ENCODE peak calls at places on chromosomes 3 and 15, in ten cellular contexts. One of them, this sample, is unnamed.

GRCh38 chr15:61383421-61383820 is 154.3 kb upstream of the RORA start:
- DNase-seq in NCI-H2081 treated with DMSO at 0.1 percent for 48 hours: no peak
- DNase-seq in activated naive CD4-positive, alpha-beta T cell: no peak
- DNase-seq in NCI-H526 treated with DMSO at 0.1 percent for 48 hours: no peak
- DNase-seq in activated T-helper 1 cell treated with Interleukin-2 at 50 U/mL for 16 hours: no peak
- DNase-seq in GM12865: no peak
- DNase-seq in AG08395: peak; percentile 89
- DNase-seq in right atrium auricular region: no peak
- DNase-seq in iPS-NIHi11: no peak
- DNase-seq in RWPE1: no peak
- DNase-seq in this sample: no peak

GRCh38 chr3:58173670-58174472 is 36.9 kb downstream of the DNASE1L3 start:
- DNase-seq in right atrium auricular region: no peak
- DNase-seq in activated T-helper 1 cell treated with Interleukin-2 at 50 U/mL for 16 hours: no peak
- DNase-seq in NCI-H2081 treated with DMSO at 0.1 percent for 48 hours: peak; percentile 27
- DNase-seq in NCI-H526 treated with DMSO at 0.1 percent for 48 hours: peak; percentile 8
- DNase-seq in activated naive CD4-positive, alpha-beta T cell: no peak
- DNase-seq in RWPE1: no peak
- DNase-seq in AG08395: no peak
- DNase-seq in iPS-NIHi11: peak; percentile 53
- DNase-seq in GM12865: peak; percentile 68
- DNase-seq in this sample: no peak

GRCh38 chr3:108183178-108183577 is 39.0 kb downstream of the IFT57 start:
- DNase-seq in GM12865: no peak
- DNase-seq in AG08395: no peak
- DNase-seq in right atrium auricular region: no peak
- DNase-seq in activated T-helper 1 cell treated with Interleukin-2 at 50 U/mL for 16 hours: no peak
- DNase-seq in NCI-H2081 treated with DMSO at 0.1 percent for 48 hours: no peak
- DNase-seq in RWPE1: no peak
- DNase-seq in iPS-NIHi11: no peak
- DNase-seq in activated naive CD4-positive, alpha-beta T cell: no peak
- DNase-seq in NCI-H526 treated with DMSO at 0.1 percent for 48 hours: no peak
- DNase-seq in this sample: no peak

GRCh38 chr3:189515916-189516531 is 115.2 kb upstream of the TP63 start:
- DNase-seq in iPS-NIHi11: no peak
- DNase-seq in AG08395: no peak
- DNase-seq in activated naive CD4-positive, alpha-beta T cell: no peak
- DNase-seq in GM12865: no peak
- DNase-seq in activated T-helper 1 cell treated with Interleukin-2 at 50 U/mL for 16 hours: no peak
- DNase-seq in NCI-H526 treated with DMSO at 0.1 percent for 48 hours: no peak
- DNase-seq in NCI-H2081 treated with DMSO at 0.1 percent for 48 hours: no peak
- DNase-seq in right atrium auricular region: no peak
- DNase-seq in RWPE1: no peak
- DNase-seq in this sample: no peak

GRCh38 chr3:158244274-158244673 is 134.4 kb downstream of the RSRC1 start:
- DNase-seq in RWPE1: no peak
- DNase-seq in right atrium auricular region: no peak
- DNase-seq in NCI-H2081 treated with DMSO at 0.1 percent for 48 hours: no peak
- DNase-seq in iPS-NIHi11: no peak
- DNase-seq in activated T-helper 1 cell treated with Interleukin-2 at 50 U/mL for 16 hours: no peak
- DNase-seq in NCI-H526 treated with DMSO at 0.1 percent for 48 hours: no peak
- DNase-seq in AG08395: no peak
- DNase-seq in activated naive CD4-positive, alpha-beta T cell: no peak
- DNase-seq in GM12865: no peak
- DNase-seq in this sample: no peak

GRCh38 chr3:125643127-125643526 is 47.8 kb upstream of the OSBPL11 start:
- DNase-seq in AG08395: no peak
- DNase-seq in RWPE1: no peak
- DNase-seq in NCI-H526 treated with DMSO at 0.1 percent for 48 hours: no peak
- DNase-seq in iPS-NIHi11: no peak
- DNase-seq in activated T-helper 1 cell treated with Interleukin-2 at 50 U/mL for 16 hours: no peak
- DNase-seq in GM12865: no peak
- DNase-seq in NCI-H2081 treated with DMSO at 0.1 percent for 48 hours: no peak
- DNase-seq in activated naive CD4-positive, alpha-beta T cell: no peak
- DNase-seq in right atrium auricular region: no peak
- DNase-seq in this sample: no peak

GRCh38 chr15:91866371-91866905 is 12.9 kb downstream of the SLCO3A1 start:
- DNase-seq in GM12865: no peak
- DNase-seq in NCI-H526 treated with DMSO at 0.1 percent for 48 hours: no peak
- DNase-seq in activated T-helper 1 cell treated with Interleukin-2 at 50 U/mL for 16 hours: no peak
- DNase-seq in RWPE1: peak; percentile 96
- DNase-seq in right atrium auricular region: no peak
- DNase-seq in iPS-NIHi11: no peak
- DNase-seq in activated naive CD4-positive, alpha-beta T cell: no peak
- DNase-seq in AG08395: no peak
- DNase-seq in NCI-H2081 treated with DMSO at 0.1 percent for 48 hours: no peak
- DNase-seq in this sample: no peak

GRCh38 chr3:160027541-160028195 is 39.0 kb downstream of the IL12A start:
- DNase-seq in AG08395: peak; percentile 61
- DNase-seq in NCI-H526 treated with DMSO at 0.1 percent for 48 hours: no peak
- DNase-seq in activated naive CD4-positive, alpha-beta T cell: no peak
- DNase-seq in iPS-NIHi11: no peak
- DNase-seq in right atrium auricular region: no peak
- DNase-seq in NCI-H2081 treated with DMSO at 0.1 percent for 48 hours: no peak
- DNase-seq in RWPE1: peak; percentile 25
- DNase-seq in GM12865: peak; percentile 87
- DNase-seq in activated T-helper 1 cell treated with Interleukin-2 at 50 U/mL for 16 hours: no peak
- DNase-seq in this sample: no peak

GRCh38 chr15:31004220-31004733 is 12.8 kb upstream of the MTMR10 start:
- DNase-seq in activated T-helper 1 cell treated with Interleukin-2 at 50 U/mL for 16 hours: no peak
- DNase-seq in RWPE1: no peak
- DNase-seq in iPS-NIHi11: peak; percentile 52
- DNase-seq in activated naive CD4-positive, alpha-beta T cell: no peak
- DNase-seq in NCI-H526 treated with DMSO at 0.1 percent for 48 hours: no peak
- DNase-seq in NCI-H2081 treated with DMSO at 0.1 percent for 48 hours: no peak
- DNase-seq in right atrium auricular region: no peak
- DNase-seq in AG08395: no peak
- DNase-seq in GM12865: peak; percentile 95
- DNase-seq in this sample: no peak

GRCh38 chr3:110456001-110456400 is 615.6 kb upstream of the NECTIN3 start:
- DNase-seq in iPS-NIHi11: no peak
- DNase-seq in GM12865: no peak
- DNase-seq in activated naive CD4-positive, alpha-beta T cell: no peak
- DNase-seq in right atrium auricular region: no peak
- DNase-seq in RWPE1: no peak
- DNase-seq in NCI-H526 treated with DMSO at 0.1 percent for 48 hours: no peak
- DNase-seq in NCI-H2081 treated with DMSO at 0.1 percent for 48 hours: no peak
- DNase-seq in activated T-helper 1 cell treated with Interleukin-2 at 50 U/mL for 16 hours: no peak
- DNase-seq in AG08395: no peak
- DNase-seq in this sample: no peak

GRCh38 chr3:44041726-44042125 is 200.0 kb upstream of the TOPAZ1 start:
- DNase-seq in iPS-NIHi11: no peak
- DNase-seq in NCI-H526 treated with DMSO at 0.1 percent for 48 hours: no peak
- DNase-seq in right atrium auricular region: no peak
- DNase-seq in activated naive CD4-positive, alpha-beta T cell: no peak
- DNase-seq in GM12865: peak; percentile 65
- DNase-seq in NCI-H2081 treated with DMSO at 0.1 percent for 48 hours: no peak
- DNase-seq in AG08395: no peak
- DNase-seq in activated T-helper 1 cell treated with Interleukin-2 at 50 U/mL for 16 hours: no peak
- DNase-seq in RWPE1: no peak
- DNase-seq in this sample: no peak

GRCh38 chr15:89114974-89115373 is 26.7 kb downstream of the ABHD2 start:
- DNase-seq in iPS-NIHi11: peak; percentile 19
- DNase-seq in AG08395: no peak
- DNase-seq in RWPE1: no peak
- DNase-seq in activated T-helper 1 cell treated with Interleukin-2 at 50 U/mL for 16 hours: no peak
- DNase-seq in NCI-H526 treated with DMSO at 0.1 percent for 48 hours: peak; percentile 15
- DNase-seq in right atrium auricular region: no peak
- DNase-seq in activated naive CD4-positive, alpha-beta T cell: no peak
- DNase-seq in NCI-H2081 treated with DMSO at 0.1 percent for 48 hours: peak; percentile 74
- DNase-seq in GM12865: no peak
- DNase-seq in this sample: no peak

GRCh38 chr15:27730878-27731277 is 368.2 kb downstream of the OCA2 start:
- DNase-seq in right atrium auricular region: no peak
- DNase-seq in activated naive CD4-positive, alpha-beta T cell: no peak
- DNase-seq in NCI-H2081 treated with DMSO at 0.1 percent for 48 hours: no peak
- DNase-seq in RWPE1: no peak
- DNase-seq in activated T-helper 1 cell treated with Interleukin-2 at 50 U/mL for 16 hours: no peak
- DNase-seq in AG08395: peak; percentile 50
- DNase-seq in iPS-NIHi11: no peak
- DNase-seq in GM12865: no peak
- DNase-seq in NCI-H526 treated with DMSO at 0.1 percent for 48 hours: no peak
- DNase-seq in this sample: no peak

GRCh38 chr3:71026634-71027578 is 556.6 kb downstream of the FOXP1 start:
- DNase-seq in NCI-H2081 treated with DMSO at 0.1 percent for 48 hours: no peak
- DNase-seq in activated naive CD4-positive, alpha-beta T cell: no peak
- DNase-seq in AG08395: no peak
- DNase-seq in RWPE1: no peak
- DNase-seq in iPS-NIHi11: no peak
- DNase-seq in GM12865: no peak
- DNase-seq in activated T-helper 1 cell treated with Interleukin-2 at 50 U/mL for 16 hours: no peak
- DNase-seq in right atrium auricular region: no peak
- DNase-seq in NCI-H526 treated with DMSO at 0.1 percent for 48 hours: no peak
- DNase-seq in this sample: no peak

GRCh38 chr3:100216713-100217112 is 44.1 kb upstream of the TBC1D23 start:
- DNase-seq in iPS-NIHi11: no peak
- DNase-seq in GM12865: no peak
- DNase-seq in NCI-H2081 treated with DMSO at 0.1 percent for 48 hours: no peak
- DNase-seq in RWPE1: no peak
- DNase-seq in right atrium auricular region: no peak
- DNase-seq in activated naive CD4-positive, alpha-beta T cell: no peak
- DNase-seq in AG08395: peak; percentile 19
- DNase-seq in activated T-helper 1 cell treated with Interleukin-2 at 50 U/mL for 16 hours: no peak
- DNase-seq in NCI-H526 treated with DMSO at 0.1 percent for 48 hours: no peak
- DNase-seq in this sample: no peak

GRCh38 chr3:165339753-165340152 is 143.6 kb upstream of the SLITRK3 start:
- DNase-seq in NCI-H2081 treated with DMSO at 0.1 percent for 48 hours: no peak
- DNase-seq in AG08395: no peak
- DNase-seq in iPS-NIHi11: peak; percentile 8
- DNase-seq in activated naive CD4-positive, alpha-beta T cell: no peak
- DNase-seq in GM12865: peak; percentile 12
- DNase-seq in NCI-H526 treated with DMSO at 0.1 percent for 48 hours: no peak
- DNase-seq in RWPE1: peak; percentile 6
- DNase-seq in activated T-helper 1 cell treated with Interleukin-2 at 50 U/mL for 16 hours: no peak
- DNase-seq in right atrium auricular region: no peak
- DNase-seq in this sample: no peak

GRCh38 chr3:72144773-72145505 is 360.0 kb upstream of the PROK2 start:
- DNase-seq in AG08395: no peak
- DNase-seq in iPS-NIHi11: no peak
- DNase-seq in NCI-H2081 treated with DMSO at 0.1 percent for 48 hours: no peak
- DNase-seq in NCI-H526 treated with DMSO at 0.1 percent for 48 hours: no peak
- DNase-seq in activated T-helper 1 cell treated with Interleukin-2 at 50 U/mL for 16 hours: no peak
- DNase-seq in right atrium auricular region: no peak
- DNase-seq in GM12865: peak; percentile 47
- DNase-seq in activated naive CD4-positive, alpha-beta T cell: no peak
- DNase-seq in RWPE1: no peak
- DNase-seq in this sample: no peak

GRCh38 chr3:122929188-122929465 is 98.4 kb downstream of the SEMA5B start:
- DNase-seq in AG08395: no peak
- DNase-seq in right atrium auricular region: no peak
- DNase-seq in activated T-helper 1 cell treated with Interleukin-2 at 50 U/mL for 16 hours: no peak
- DNase-seq in NCI-H2081 treated with DMSO at 0.1 percent for 48 hours: no peak
- DNase-seq in RWPE1: no peak
- DNase-seq in iPS-NIHi11: no peak
- DNase-seq in activated naive CD4-positive, alpha-beta T cell: no peak
- DNase-seq in NCI-H526 treated with DMSO at 0.1 percent for 48 hours: no peak
- DNase-seq in GM12865: no peak
- DNase-seq in this sample: no peak

GRCh38 chr3:39124876-39125836 is 17.7 kb downstream of the TTC21A start:
- DNase-seq in NCI-H2081 treated with DMSO at 0.1 percent for 48 hours: no peak
- DNase-seq in AG08395: peak; percentile 71
- DNase-seq in iPS-NIHi11: peak; percentile 47
- DNase-seq in activated T-helper 1 cell treated with Interleukin-2 at 50 U/mL for 16 hours: no peak
- DNase-seq in right atrium auricular region: no peak
- DNase-seq in RWPE1: no peak
- DNase-seq in GM12865: no peak
- DNase-seq in NCI-H526 treated with DMSO at 0.1 percent for 48 hours: no peak
- DNase-seq in activated naive CD4-positive, alpha-beta T cell: no peak
- DNase-seq in this sample: no peak

GRCh38 chr3:168212664-168213255 is 117.0 kb upstream of the GOLIM4 start:
- DNase-seq in NCI-H2081 treated with DMSO at 0.1 percent for 48 hours: no peak
- DNase-seq in right atrium auricular region: no peak
- DNase-seq in GM12865: no peak
- DNase-seq in activated T-helper 1 cell treated with Interleukin-2 at 50 U/mL for 16 hours: no peak
- DNase-seq in RWPE1: no peak
- DNase-seq in AG08395: no peak
- DNase-seq in NCI-H526 treated with DMSO at 0.1 percent for 48 hours: no peak
- DNase-seq in activated naive CD4-positive, alpha-beta T cell: no peak
- DNase-seq in iPS-NIHi11: no peak
- DNase-seq in this sample: no peak

GRCh38 chr3:190534986-190535385 is 21.1 kb downstream of the IL1RAP start:
- DNase-seq in iPS-NIHi11: no peak
- DNase-seq in NCI-H2081 treated with DMSO at 0.1 percent for 48 hours: no peak
- DNase-seq in RWPE1: no peak
- DNase-seq in activated T-helper 1 cell treated with Interleukin-2 at 50 U/mL for 16 hours: no peak
- DNase-seq in AG08395: no peak
- DNase-seq in right atrium auricular region: no peak
- DNase-seq in NCI-H526 treated with DMSO at 0.1 percent for 48 hours: no peak
- DNase-seq in GM12865: no peak
- DNase-seq in activated naive CD4-positive, alpha-beta T cell: no peak
- DNase-seq in this sample: no peak

GRCh38 chr3:151795276-151795675 is 18.6 kb upstream of the AADAC start:
- DNase-seq in right atrium auricular region: no peak
- DNase-seq in AG08395: peak; percentile 55
- DNase-seq in NCI-H2081 treated with DMSO at 0.1 percent for 48 hours: no peak
- DNase-seq in iPS-NIHi11: no peak
- DNase-seq in activated T-helper 1 cell treated with Interleukin-2 at 50 U/mL for 16 hours: no peak
- DNase-seq in GM12865: no peak
- DNase-seq in RWPE1: peak; percentile 64
- DNase-seq in NCI-H526 treated with DMSO at 0.1 percent for 48 hours: no peak
- DNase-seq in activated naive CD4-positive, alpha-beta T cell: no peak
- DNase-seq in this sample: no peak

GRCh38 chr3:132661120-132661519 is 991 bp downstream of the UBA5 start:
- DNase-seq in activated T-helper 1 cell treated with Interleukin-2 at 50 U/mL for 16 hours: no peak
- DNase-seq in activated naive CD4-positive, alpha-beta T cell: no peak
- DNase-seq in NCI-H2081 treated with DMSO at 0.1 percent for 48 hours: no peak
- DNase-seq in iPS-NIHi11: no peak
- DNase-seq in RWPE1: no peak
- DNase-seq in AG08395: no peak
- DNase-seq in GM12865: no peak
- DNase-seq in NCI-H526 treated with DMSO at 0.1 percent for 48 hours: peak; percentile 33
- DNase-seq in right atrium auricular region: no peak
- DNase-seq in this sample: no peak

GRCh38 chr15:65939901-65940617 is 70.8 kb downstream of the RAB11A start:
- DNase-seq in NCI-H526 treated with DMSO at 0.1 percent for 48 hours: no peak
- DNase-seq in GM12865: no peak
- DNase-seq in activated naive CD4-positive, alpha-beta T cell: no peak
- DNase-seq in iPS-NIHi11: no peak
- DNase-seq in RWPE1: peak; percentile 87
- DNase-seq in AG08395: peak; percentile 96
- DNase-seq in NCI-H2081 treated with DMSO at 0.1 percent for 48 hours: no peak
- DNase-seq in activated T-helper 1 cell treated with Interleukin-2 at 50 U/mL for 16 hours: no peak
- DNase-seq in right atrium auricular region: no peak
- DNase-seq in this sample: no peak

This sample was measured in NCI-H1436 treated with DMSO at 0.1 percent for 48 hours.